ENCODE peak calls at places on chromosomes 6 and 20, in five cellular contexts. D is IMR-90, E is thyroid gland, W is GM12878, A is HepG2. V is an unnamed sample.

GRCh38 chr20:10312111-10312510 is 93.5 kb downstream of the SNAP25 start:
- DNase-seq in W (no peak), E (no peak), D (peak), A (no peak), V (no peak)

GRCh38 chr20:33843854-33844253 is 32.7 kb downstream of the CHMP4B start:
- DNase-seq in E (no peak), D (no peak), A (no peak), W (no peak), V (no peak)

GRCh38 chr6:168071620-168072019 is 7.4 kb downstream of the FRMD1 start:
- DNase-seq in E (no peak), D (no peak), A (peak), W (no peak), V (no peak)

GRCh38 chr6:156848123-156848522 is 70.9 kb downstream of the ARID1B start:
- DNase-seq in E (no peak), A (no peak), D (no peak), W (no peak), V (no peak)

GRCh38 chr6:90898763-90899162 is 311.9 kb upstream of the MAP3K7 start:
- DNase-seq in A (no peak), D (no peak), W (no peak), E (no peak), V (no peak)

GRCh38 chr6:109701774-109702173 is 10.7 kb downstream of the FIG4 start:
- DNase-seq in W (no peak), A (no peak), E (no peak), D (no peak), V (no peak)

GRCh38 chr6:127342946-127343752 is at the start of gene ECHDC1:
- DNase-seq in E (peak), W (no peak), D (peak), A (peak), V (peak)

GRCh38 chr20:60813066-60813465 is 439.0 kb upstream of the CDH4 start:
- DNase-seq in D (no peak), E (no peak), W (no peak), A (no peak), V (no peak)

GRCh38 chr6:53327017-53327395 is 21.7 kb downstream of the ELOVL5 start:
- DNase-seq in E (no peak), W (no peak), A (no peak), D (peak), V (peak)

GRCh38 chr6:3144571-3144970 is 12.8 kb downstream of the TUBB2A start:
- DNase-seq in D (no peak), E (no peak), W (no peak), A (no peak), V (no peak)

GRCh38 chr6:137882225-137882961 is 15.3 kb downstream of the TNFAIP3 start:
- DNase-seq in E (no peak), D (peak), A (no peak), W (no peak), V (no peak)

GRCh38 chr20:15339264-15339663 is 1001.9 kb upstream of the FLRT3 start:
- DNase-seq in E (no peak), A (no peak), W (no peak), D (no peak), V (peak)

GRCh38 chr6:15870354-15871043 is 207.7 kb upstream of the DTNBP1 start:
- DNase-seq in W (no peak), A (no peak), E (no peak), D (no peak), V (peak)

GRCh38 chr6:131471331-131471730 is 101.7 kb upstream of the ARG1 start:
- DNase-seq in A (no peak), D (no peak), W (no peak), E (no peak), V (no peak)

GRCh38 chr6:89313006-89313405 is 2.1 kb downstream of the GABRR2 start:
- DNase-seq in A (no peak), D (peak), E (no peak), W (no peak), V (peak)

GRCh38 chr20:58547527-58548475 is 32.6 kb upstream of the APCDD1L start:
- DNase-seq in A (no peak), E (no peak), W (no peak), D (peak), V (peak)

GRCh38 chr6:52575490-52575868 is 1.4 kb downstream of the TRAM2 start:
- DNase-seq in A (no peak), E (no peak), D (no peak), W (no peak), V (no peak)

GRCh38 chr6:105484238-105485161 is 81.6 kb upstream of the PREP start:
- DNase-seq in W (no peak), D (peak), E (no peak), A (peak), V (peak)

GRCh38 chr6:55882731-55883595 is 7.6 kb upstream of the BMP5 start:
- DNase-seq in E (no peak), D (peak), A (no peak), W (no peak), V (peak)

GRCh38 chr6:41801380-41801779 is 13.9 kb downstream of the TOMM6 start:
- DNase-seq in A (no peak), D (peak), W (no peak), E (no peak), V (peak)

GRCh38 chr6:70849348-70850069 is 107.4 kb downstream of the B3GAT2 start:
- DNase-seq in E (no peak), W (no peak), D (peak), A (peak), V (no peak)

GRCh38 chr20:36340593-36340990 is 34.5 kb downstream of the DLGAP4 start:
- DNase-seq in D (no peak), A (no peak), E (no peak), W (no peak), V (no peak)

GRCh38 chr20:61896058-61896961 is 169.4 kb downstream of the TAF4 start:
- DNase-seq in W (no peak), D (peak), E (peak), A (peak), V (peak)

GRCh38 chr6:31116661-31117385 is 2.2 kb downstream of the PSORS1C1 start:
- DNase-seq in W (no peak), D (no peak), E (peak), A (no peak), V (no peak)

GRCh38 chr20:44073675-44074071 is 113.3 kb downstream of the JPH2 start:
- DNase-seq in E (no peak), A (no peak), D (no peak), W (no peak), V (no peak)

GRCh38 chr6:44151348-44152108 is 7.1 kb upstream of the CAPN11 start:
- DNase-seq in E (peak), A (peak), W (no peak), D (peak), V (peak)

GRCh38 chr6:168852336-168852884 is 401.2 kb downstream of the THBS2 start:
- DNase-seq in A (no peak), D (no peak), W (no peak), E (no peak), V (no peak)

GRCh38 chr6:156507656-156508055 is 269.5 kb upstream of the ARID1B start:
- DNase-seq in D (no peak), E (no peak), A (no peak), W (no peak), V (no peak)

GRCh38 chr6:52620906-52621190 is 44.0 kb upstream of the TRAM2 start:
- DNase-seq in E (peak), W (no peak), A (no peak), D (no peak), V (no peak)

GRCh38 chr6:126308367-126308766 is 31.5 kb upstream of the CENPW start:
- DNase-seq in A (no peak), D (no peak), E (no peak), W (no peak), V (no peak)

GRCh38 chr20:4297141-4297826 is 281.9 kb upstream of the RNF24 start:
- DNase-seq in E (no peak), D (peak), W (no peak), A (peak), V (no peak)

GRCh38 chr6:21748343-21749063 is 155.0 kb downstream of the SOX4 start:
- DNase-seq in W (no peak), E (no peak), D (peak), A (no peak), V (peak)
- H3K4me3 ChIP-seq in W (no peak), E (no peak), D (no peak), A (no peak), V (no peak)

DNA sequence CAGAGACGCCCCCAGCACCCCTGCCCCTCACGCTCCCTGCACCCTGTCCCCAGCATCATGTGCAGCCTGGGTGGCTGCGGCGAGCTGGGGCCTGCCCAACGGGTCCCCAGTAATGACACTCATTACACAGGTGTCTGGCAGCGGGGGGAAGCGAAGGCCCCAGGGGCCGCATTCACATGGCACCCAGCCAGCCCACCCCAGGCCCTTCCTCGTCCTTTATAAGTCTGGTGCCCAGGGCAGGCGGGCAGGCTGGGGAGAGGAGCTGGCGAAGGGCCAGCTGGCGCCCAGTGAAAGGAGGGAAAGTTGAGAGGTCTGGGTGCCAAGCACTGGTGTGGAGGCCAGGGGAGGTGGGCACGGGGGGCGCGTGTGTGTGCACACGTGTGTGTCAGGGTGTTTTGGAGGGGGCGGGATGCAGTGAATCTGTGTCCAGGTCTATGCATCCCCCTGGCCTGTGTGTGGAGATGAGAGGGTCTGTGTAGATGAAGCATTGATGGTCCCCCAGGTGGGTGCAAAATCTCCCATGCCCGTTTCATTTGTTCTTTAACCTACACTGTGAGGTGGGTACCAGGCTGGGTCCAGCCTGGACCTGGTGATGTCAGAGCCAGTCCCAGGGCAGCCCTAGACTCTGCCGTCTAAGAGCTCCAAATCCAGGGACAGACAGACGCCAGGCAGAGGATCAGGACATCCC is 105.3 kb downstream of the CEBPB start:
- DNase-seq in D (no peak), W (no peak), E (peak), A (no peak), V (no peak)
- TF ChIP-seq CTCF in D (no peak), W (no peak), E (no peak), A (no peak), V (no peak)

DNA sequence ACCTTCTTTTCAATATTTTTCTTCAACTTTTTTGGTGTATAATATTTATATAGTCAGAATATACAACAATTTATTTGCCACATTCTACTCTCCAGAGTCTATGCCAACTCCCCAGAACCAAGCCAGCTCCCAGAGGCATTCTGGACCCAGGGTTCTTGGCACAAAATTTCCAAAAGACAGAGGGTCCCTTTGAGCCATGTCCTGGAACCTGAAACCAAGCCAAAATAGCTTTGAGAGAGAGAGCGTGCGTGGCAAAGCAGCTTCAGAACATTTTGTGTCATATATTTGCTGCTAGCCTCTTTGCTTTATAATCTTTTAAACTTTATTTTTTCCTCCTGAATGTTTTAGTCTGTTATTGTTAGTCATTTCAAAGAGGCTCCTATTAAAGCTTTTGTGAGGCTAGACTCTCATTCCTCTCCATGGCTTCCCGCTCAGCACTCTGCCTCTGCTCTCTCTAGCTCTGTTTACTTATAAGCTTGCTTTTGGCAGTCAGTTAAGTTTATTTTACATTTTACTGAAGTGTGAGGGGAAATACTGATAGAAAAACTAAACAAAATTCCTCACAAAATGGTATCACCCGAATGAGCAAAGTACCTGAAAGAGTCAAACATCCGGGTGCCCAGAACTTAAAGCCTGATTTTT is 605.2 kb upstream of the ID4 start:
- DNase-seq in E (peak), W (no peak), A (no peak), D (no peak), V (no peak)
- H3K4me3 ChIP-seq in E (no peak), W (no peak), A (no peak), D (no peak), V (no peak)

GRCh38 chr20:47380481-47380880 is 24.0 kb upstream of the ZMYND8 start:
- DNase-seq in D (peak), E (peak), A (no peak), W (no peak), V (no peak)

GRCh38 chr20:47373206-47373722 is 16.8 kb upstream of the ZMYND8 start:
- DNase-seq in D (no peak), W (no peak), A (no peak), E (no peak), V (no peak)

GRCh38 chr20:47379433-47380150 is 23.1 kb upstream of the ZMYND8 start:
- DNase-seq in D (peak), A (no peak), E (no peak), W (no peak), V (no peak)

GRCh38 chr20:47382746-47383145 is 26.2 kb upstream of the ZMYND8 start:
- DNase-seq in D (no peak), W (no peak), E (peak), A (no peak), V (no peak)

DNA sequence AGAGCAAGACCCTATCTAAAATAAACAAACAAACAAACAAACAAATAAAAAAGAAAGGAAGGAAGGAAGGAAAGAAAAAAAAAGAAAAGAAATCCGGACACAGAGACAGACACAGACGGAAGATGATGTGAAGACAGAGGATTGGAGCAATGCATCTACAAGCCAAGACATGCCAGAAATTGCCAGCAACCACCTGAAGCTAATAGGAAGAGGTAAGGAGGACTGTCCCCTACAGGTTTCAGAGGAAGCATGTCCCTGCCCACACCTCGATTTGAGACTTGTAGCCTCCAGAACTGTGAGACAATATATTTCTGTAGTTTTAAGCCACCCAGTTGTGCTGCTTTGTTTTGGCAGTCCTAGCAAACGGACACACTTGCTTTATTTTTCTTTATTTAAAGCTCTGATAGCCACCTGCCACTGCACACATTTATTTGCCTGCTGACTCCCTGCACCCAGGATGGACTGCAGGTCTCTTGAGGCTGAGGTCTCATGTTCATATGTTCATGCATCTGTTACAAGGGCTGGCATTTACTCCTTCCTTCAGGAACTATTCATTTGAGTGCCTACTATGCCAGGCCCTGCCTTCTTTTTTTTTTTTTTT is 20.7 kb upstream of the ZMYND8 start:
- DNase-seq in D (no peak), A (no peak), W (no peak), E (peak), V (peak)
- TF ChIP-seq CTCF in D (no peak), A (no peak), W (peak), E (no peak), V (peak)

DNA sequence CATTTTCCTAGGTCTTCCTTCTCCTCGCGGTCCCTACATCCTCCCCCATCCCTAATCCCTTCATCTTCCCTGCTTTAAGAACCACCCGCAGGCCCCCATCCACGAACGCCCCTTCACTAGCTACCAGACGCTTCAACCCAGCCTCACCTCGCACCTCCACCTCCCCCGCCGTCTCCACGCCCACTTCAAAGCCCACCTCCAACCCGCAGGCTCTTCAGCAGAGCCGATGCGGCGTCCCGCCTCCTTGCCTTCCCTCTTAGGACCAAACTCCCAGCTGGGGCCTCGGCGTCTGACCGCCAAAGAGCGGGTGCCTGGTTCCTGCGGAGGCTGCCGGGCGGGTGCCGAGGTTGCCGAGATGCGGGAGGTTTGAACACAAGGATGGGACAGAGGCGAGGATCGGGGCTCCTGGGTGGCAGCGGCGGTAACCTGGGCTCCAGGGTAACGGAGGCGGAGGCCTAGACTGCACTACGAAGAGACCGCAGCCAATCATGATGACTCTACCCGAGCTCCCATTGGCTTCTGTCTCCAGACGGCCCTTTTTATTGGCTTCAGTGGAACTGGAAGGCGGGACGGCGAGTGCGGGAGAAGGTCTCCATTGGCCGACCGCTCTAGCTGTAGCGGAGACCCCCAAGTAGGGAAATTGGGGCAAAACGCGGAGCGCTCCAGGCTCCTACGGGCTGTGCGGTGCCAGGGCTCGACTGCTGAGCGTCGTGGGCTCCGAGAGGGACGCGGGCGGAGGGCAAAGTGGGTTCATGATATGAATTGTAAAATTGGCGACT is at the start of gene LCA5:
- DNase-seq in A (peak), E (peak), W (peak), D (peak), V (peak)
- H3K4me3 ChIP-seq in A (peak), E (peak), W (peak), D (peak), V (peak)

GRCh38 chr6:69162811-69163210 is 527.7 kb downstream of the ADGRB3 start:
- DNase-seq in W (no peak), A (no peak), D (no peak), E (no peak), V (no peak)

GRCh38 chr6:69164564-69165252 is 529.6 kb downstream of the ADGRB3 start:
- DNase-seq in E (no peak), D (no peak), A (no peak), W (no peak), V (peak)
- TF ChIP-seq CTCF in E (no peak), D (peak), A (no peak), W (peak), V (peak)

GRCh38 chr6:148509152-148509571 is 166.5 kb downstream of the SASH1 start:
- DNase-seq in E (no peak), W (no peak), A (no peak), D (peak), V (no peak)
- H3K4me3 ChIP-seq in E (no peak), W (no peak), A (no peak), D (peak), V (no peak)

GRCh38 chr6:120411394-120411793 is 922.9 kb downstream of the TBC1D32 start:
- DNase-seq in A (no peak), W (no peak), E (no peak), D (no peak), V (no peak)

GRCh38 chr6:120410586-120410985 is 923.7 kb downstream of the TBC1D32 start:
- DNase-seq in D (no peak), W (no peak), E (no peak), A (no peak), V (peak)

GRCh38 chr6:120407696-120408095 is 926.6 kb downstream of the TBC1D32 start:
- DNase-seq in A (no peak), D (no peak), E (no peak), W (no peak), V (no peak)

GRCh38 chr6:120405947-120406346 is 928.3 kb downstream of the TBC1D32 start:
- DNase-seq in A (no peak), D (no peak), E (no peak), W (no peak), V (peak)
- TF ChIP-seq CTCF in A (peak), D (no peak), E (no peak), W (no peak), V (peak)

GRCh38 chr20:40687384-40688128 is 1.5 kb downstream of the MAFB start:
- DNase-seq in A (no peak), D (no peak), E (peak), W (no peak), V (peak)
- H3K4me3 ChIP-seq in A (peak), D (peak), E (peak), W (no peak), V (peak)